ENCODE peak calls at places on chromosomes 3 and 15, in seven cellular contexts. W, E, L, B, P, K and M are unnamed samples.

GRCh38 chr3:15819576-15819975 is 21.8 kb upstream of the ANKRD28 start:
- DNase-seq in W (no peak), E (no peak), L (no peak), B (no peak), P (no peak), K (no peak), M (no peak)

GRCh38 chr3:181623924-181624694 is 87.6 kb upstream of the SOX2 start:
- DNase-seq in W (no peak), E (no peak), L (no peak), B (peak; percentile 10), P (peak; percentile 2), K (no peak), M (no peak)

GRCh38 chr15:29471757-29472156 is 202.1 kb upstream of the NSMCE3 start:
- DNase-seq in W (no peak), E (no peak), L (no peak), B (no peak), P (no peak), K (no peak), M (no peak)

GRCh38 chr3:145015243-145015642 is 1043.6 kb downstream of the DIPK2A start:
- DNase-seq in W (no peak), E (no peak), L (no peak), B (no peak), P (no peak), K (no peak), M (no peak)

GRCh38 chr15:77032647-77033416 is 37.9 kb downstream of the PSTPIP1 start:
- DNase-seq in W (no peak), E (peak; percentile 6), L (no peak), B (no peak), P (no peak), K (no peak), M (peak; percentile 47)

GRCh38 chr3:1534252-1534651 is 441.4 kb downstream of the CNTN6 start:
- DNase-seq in W (no peak), E (no peak), L (no peak), B (no peak), P (no peak), K (no peak), M (no peak)

GRCh38 chr15:83327041-83327440 is 42.6 kb upstream of the BNC1 start:
- DNase-seq in W (no peak), E (no peak), L (no peak), B (no peak), P (no peak), K (no peak), M (no peak)

GRCh38 chr15:87863152-87863551 is 393.4 kb downstream of the NTRK3 start:
- DNase-seq in W (no peak), E (peak; percentile 47), L (no peak), B (no peak), P (no peak), K (peak; percentile 7), M (peak; percentile 7)

GRCh38 chr15:58221591-58222241 is 83.5 kb downstream of the AQP9 start:
- DNase-seq in W (peak; percentile 27), E (peak; percentile 48), L (no peak), B (peak; percentile 30), P (peak; percentile 36), K (peak; percentile 73), M (peak; percentile 61)

GRCh38 chr3:29026959-29027358 is 253.9 kb upstream of the RBMS3 start:
- DNase-seq in W (no peak), E (no peak), L (peak; percentile 3), B (no peak), P (no peak), K (no peak), M (no peak)

GRCh38 chr15:64681424-64682024 is 93.9 kb downstream of the RBPMS2 start:
- DNase-seq in W (peak; percentile 72), E (peak; percentile 56), L (no peak), B (peak; percentile 69), P (peak; percentile 61), K (peak; percentile 73), M (no peak)

GRCh38 chr3:128344046-128344368 is 122.7 kb downstream of the DNAJB8 start:
- DNase-seq in W (no peak), E (no peak), L (no peak), B (no peak), P (no peak), K (no peak), M (no peak)
- TF ChIP-seq SP1 in W (no peak), E (no peak), L (no peak), B (no peak), P (no peak), K (no peak), M (no peak)

GRCh38 chr15:79635149-79635771 is 203.1 kb downstream of the MINAR1 start:
- DNase-seq in W (peak; percentile 57), E (no peak), L (no peak), B (no peak), P (no peak), K (no peak), M (no peak)

GRCh38 chr15:79632457-79632856 is 200.3 kb downstream of the MINAR1 start:
- DNase-seq in W (no peak), E (no peak), L (no peak), B (no peak), P (no peak), K (no peak), M (no peak)

GRCh38 chr15:79641841-79642240 is 209.7 kb downstream of the MINAR1 start:
- DNase-seq in W (no peak), E (no peak), L (no peak), B (no peak), P (no peak), K (no peak), M (no peak)

GRCh38 chr15:79640206-79640605 is 208.1 kb downstream of the MINAR1 start:
- DNase-seq in W (peak; percentile 7), E (no peak), L (no peak), B (no peak), P (peak; percentile 26), K (no peak), M (no peak)

GRCh38 chr15:79635897-79636596 is 203.9 kb downstream of the MINAR1 start:
- DNase-seq in W (no peak), E (no peak), L (no peak), B (no peak), P (no peak), K (no peak), M (no peak)
- TF ChIP-seq SP1 in W (no peak), E (no peak), L (no peak), B (no peak), P (no peak), K (no peak), M (no peak)

GRCh38 chr3:139120336-139120971 is 75.8 kb upstream of the PRR23C start:
- DNase-seq in W (no peak), E (no peak), L (no peak), B (no peak), P (peak; percentile 21), K (peak; percentile 50), M (no peak)
- TF ChIP-seq SP1 in W (no peak), E (no peak), L (no peak), B (no peak), P (no peak), K (no peak), M (no peak)

GRCh38 chr3:126530171-126531050 is 6.5 kb downstream of the CHST13 start:
- DNase-seq in W (no peak), E (no peak), L (no peak), B (no peak), P (no peak), K (no peak), M (no peak)
- TF ChIP-seq SP1 in W (no peak), E (no peak), L (no peak), B (no peak), P (no peak), K (no peak), M (no peak)

GRCh38 chr15:78387678-78388077 is 47.5 kb downstream of the CRABP1 start:
- DNase-seq in W (no peak), E (no peak), L (no peak), B (no peak), P (no peak), K (no peak), M (no peak)

GRCh38 chr15:78390242-78390641 is 47.8 kb upstream of the IREB2 start:
- DNase-seq in W (no peak), E (no peak), L (no peak), B (no peak), P (no peak), K (no peak), M (no peak)

GRCh38 chr15:78390823-78391222 is 47.2 kb upstream of the IREB2 start:
- DNase-seq in W (no peak), E (no peak), L (no peak), B (no peak), P (no peak), K (no peak), M (no peak)

GRCh38 chr15:78388865-78389264 is 48.7 kb downstream of the CRABP1 start:
- DNase-seq in W (no peak), E (no peak), L (no peak), B (no peak), P (no peak), K (no peak), M (no peak)

GRCh38 chr15:78389356-78389755 is 48.7 kb upstream of the IREB2 start:
- DNase-seq in W (no peak), E (no peak), L (no peak), B (no peak), P (no peak), K (no peak), M (no peak)
- TF ChIP-seq SP1 in W (no peak), E (no peak), L (no peak), B (no peak), P (no peak), K (no peak), M (no peak)

GRCh38 chr3:143352850-143353550 is 233.4 kb downstream of the CHST2 start:
- DNase-seq in W (no peak), E (no peak), L (no peak), B (no peak), P (no peak), K (no peak), M (no peak)
- TF ChIP-seq SP1 in W (no peak), E (no peak), L (no peak), B (no peak), P (no peak), K (no peak), M (no peak)

DNA sequence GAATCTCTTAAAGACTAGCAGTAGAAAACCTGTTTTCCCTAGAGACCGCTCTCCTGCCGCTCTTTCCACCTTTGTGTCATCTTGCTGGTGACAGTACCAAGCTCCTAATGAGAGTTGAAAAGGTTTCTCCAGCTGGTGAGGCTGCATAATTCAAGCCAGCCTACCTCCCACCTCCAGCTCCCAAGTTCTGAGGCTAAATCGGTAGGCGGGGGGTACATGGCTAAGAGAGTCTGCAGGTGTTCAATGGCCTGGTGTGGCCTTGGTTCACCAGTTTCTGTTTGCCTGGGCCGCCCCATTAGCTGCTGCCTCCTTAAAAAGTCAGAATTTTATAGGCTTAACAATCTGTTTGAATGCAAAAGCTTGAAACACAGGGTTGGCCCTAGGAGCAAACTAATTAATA is 262.8 kb downstream of the SLCO3A1 start:
- DNase-seq in W (no peak), E (no peak), L (no peak), B (no peak), P (no peak), K (no peak), M (no peak)
- TF ChIP-seq SP1 in W (no peak), E (no peak), L (no peak), B (no peak), P (no peak), K (no peak), M (no peak)